ENCODE peak calls at places on chromosomes 11 and 22, in seven cellular contexts. One of them, this sample, is unnamed.

GRCh38 chr22:24303007-24303406 is 32.4 kb downstream of the SPECC1L start:
- DNase-seq in GM12878: no peak
- DNase-seq in HepG2: no peak
- DNase-seq in SK-N-SH: no peak
- DNase-seq in HCT116: no peak
- DNase-seq in K562: no peak
- DNase-seq in H1: no peak
- DNase-seq in this sample: no peak

GRCh38 chr11:67349927-67350465 is 3.4 kb downstream of the POLD4 start:
- DNase-seq in H1: no peak
- DNase-seq in SK-N-SH: no peak
- DNase-seq in GM12878: no peak
- DNase-seq in K562: no peak
- DNase-seq in HCT116: no peak
- DNase-seq in HepG2: no peak
- DNase-seq in this sample: no peak

GRCh38 chr11:132772712-132773545 is 759.4 kb downstream of the OPCML start:
- DNase-seq in GM12878: no peak
- DNase-seq in HCT116: no peak
- DNase-seq in K562: no peak
- DNase-seq in SK-N-SH: no peak
- DNase-seq in HepG2: no peak
- DNase-seq in H1: no peak
- DNase-seq in this sample: no peak

GRCh38 chr11:122634507-122634906 is 21.0 kb upstream of the UBASH3B start:
- DNase-seq in SK-N-SH: no peak
- DNase-seq in K562: no peak
- DNase-seq in GM12878: no peak
- DNase-seq in HepG2: no peak
- DNase-seq in H1: peak
- DNase-seq in HCT116: no peak
- DNase-seq in this sample: no peak

GRCh38 chr11:65790104-65790901 is 3.4 kb downstream of the OVOL1 start:
- DNase-seq in H1: no peak
- DNase-seq in SK-N-SH: peak
- DNase-seq in HCT116: no peak
- DNase-seq in HepG2: no peak
- DNase-seq in GM12878: no peak
- DNase-seq in K562: no peak
- DNase-seq in this sample: no peak

GRCh38 chr22:24429411-24430365 is 2.3 kb downstream of the ADORA2A start:
- DNase-seq in GM12878: no peak
- DNase-seq in H1: no peak
- DNase-seq in K562: peak
- DNase-seq in SK-N-SH: peak
- DNase-seq in HCT116: no peak
- DNase-seq in HepG2: no peak
- DNase-seq in this sample: no peak

GRCh38 chr22:44669725-44670027 is 32.3 kb upstream of the PRR5 start:
- DNase-seq in HepG2: no peak
- DNase-seq in HCT116: no peak
- DNase-seq in GM12878: no peak
- DNase-seq in K562: peak
- DNase-seq in SK-N-SH: peak
- DNase-seq in H1: peak
- DNase-seq in this sample: no peak

GRCh38 chr22:49583886-49584505 is 243.7 kb downstream of the BRD1 start:
- DNase-seq in GM12878: no peak
- DNase-seq in SK-N-SH: peak
- DNase-seq in K562: no peak
- DNase-seq in H1: no peak
- DNase-seq in HepG2: no peak
- DNase-seq in HCT116: no peak
- DNase-seq in this sample: no peak

GRCh38 chr11:14148653-14149273 is 186.2 kb downstream of the SPON1 start:
- DNase-seq in HepG2: peak
- DNase-seq in HCT116: peak
- DNase-seq in K562: peak
- DNase-seq in SK-N-SH: no peak
- DNase-seq in H1: no peak
- DNase-seq in GM12878: no peak
- DNase-seq in this sample: peak

GRCh38 chr11:126405906-126406305 is 50.4 kb downstream of the ST3GAL4 start:
- DNase-seq in K562: no peak
- DNase-seq in HepG2: no peak
- DNase-seq in HCT116: peak
- DNase-seq in SK-N-SH: no peak
- DNase-seq in H1: no peak
- DNase-seq in GM12878: no peak
- DNase-seq in this sample: peak

GRCh38 chr22:28884754-28885375 is 1.5 kb downstream of the ZNRF3 start:
- DNase-seq in GM12878: no peak
- DNase-seq in K562: no peak
- DNase-seq in SK-N-SH: no peak
- DNase-seq in HCT116: no peak
- DNase-seq in HepG2: no peak
- DNase-seq in H1: no peak
- DNase-seq in this sample: no peak
- TF ChIP-seq JUND in GM12878: no peak
- TF ChIP-seq JUND in K562: no peak
- TF ChIP-seq JUND in SK-N-SH: no peak
- TF ChIP-seq JUND in HCT116: no peak
- TF ChIP-seq JUND in HepG2: no peak
- TF ChIP-seq JUND in H1: no peak
- TF ChIP-seq JUND in this sample: no peak

GRCh38 chr11:996681-997080 is 39.8 kb downstream of the MUC6 start:
- DNase-seq in HCT116: no peak
- DNase-seq in GM12878: no peak
- DNase-seq in SK-N-SH: no peak
- DNase-seq in H1: no peak
- DNase-seq in HepG2: no peak
- DNase-seq in K562: no peak
- DNase-seq in this sample: no peak
- TF ChIP-seq JUND in HCT116: no peak
- TF ChIP-seq JUND in GM12878: no peak
- TF ChIP-seq JUND in SK-N-SH: no peak
- TF ChIP-seq JUND in H1: no peak
- TF ChIP-seq JUND in HepG2: no peak
- TF ChIP-seq JUND in K562: no peak
- TF ChIP-seq JUND in this sample: no peak

DNA sequence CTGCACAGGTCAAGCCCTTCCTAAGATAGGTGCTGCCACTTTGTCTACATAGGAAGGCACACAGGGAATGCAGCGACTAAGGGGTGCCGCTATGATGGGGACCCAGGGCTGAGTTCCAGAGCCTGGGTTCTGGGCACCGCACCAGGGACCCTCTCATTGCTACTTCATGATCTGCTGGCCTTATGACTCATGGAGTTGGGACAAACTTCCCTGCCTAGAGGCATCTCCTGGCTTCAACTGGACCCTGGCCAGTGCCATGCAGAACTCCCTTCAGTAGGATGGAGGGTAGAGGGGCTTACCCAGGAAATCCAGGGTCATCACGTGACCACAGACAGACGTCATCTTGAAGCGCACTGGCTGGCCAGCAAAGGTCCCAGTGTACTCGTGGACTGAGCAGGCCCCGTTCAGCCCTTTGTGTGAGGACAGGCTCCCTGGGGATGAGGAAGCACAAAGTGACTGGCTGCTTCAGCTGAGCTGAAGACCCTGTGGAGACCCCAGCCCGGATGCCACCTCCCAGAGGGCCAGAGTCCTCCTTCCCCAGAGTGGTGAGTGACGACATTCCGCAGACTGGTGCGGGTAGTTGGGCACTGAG is 8.4 kb downstream of the TOP3B start:
- DNase-seq in SK-N-SH: no peak
- DNase-seq in H1: no peak
- DNase-seq in HCT116: no peak
- DNase-seq in K562: no peak
- DNase-seq in GM12878: no peak
- DNase-seq in HepG2: no peak
- DNase-seq in this sample: no peak
- TF ChIP-seq JUND in SK-N-SH: no peak
- TF ChIP-seq JUND in H1: no peak
- TF ChIP-seq JUND in HCT116: no peak
- TF ChIP-seq JUND in K562: no peak
- TF ChIP-seq JUND in GM12878: no peak
- TF ChIP-seq JUND in HepG2: no peak
- TF ChIP-seq JUND in this sample: no peak

GRCh38 chr22:46196268-46196667 is 45.9 kb downstream of the PPARA start:
- DNase-seq in HCT116: no peak
- DNase-seq in H1: no peak
- DNase-seq in HepG2: no peak
- DNase-seq in K562: no peak
- DNase-seq in GM12878: no peak
- DNase-seq in SK-N-SH: peak
- DNase-seq in this sample: no peak
- TF ChIP-seq JUND in HCT116: no peak
- TF ChIP-seq JUND in H1: no peak
- TF ChIP-seq JUND in HepG2: no peak
- TF ChIP-seq JUND in K562: no peak
- TF ChIP-seq JUND in GM12878: no peak
- TF ChIP-seq JUND in SK-N-SH: no peak
- TF ChIP-seq JUND in this sample: no peak

GRCh38 chr11:79461144-79461543 is 20.3 kb upstream of the TENM4 start:
- DNase-seq in HCT116: peak
- DNase-seq in H1: no peak
- DNase-seq in SK-N-SH: peak
- DNase-seq in HepG2: peak
- DNase-seq in K562: no peak
- DNase-seq in GM12878: no peak
- DNase-seq in this sample: no peak

GRCh38 chr11:79471071-79471470 is 30.2 kb upstream of the TENM4 start:
- DNase-seq in GM12878: no peak
- DNase-seq in SK-N-SH: no peak
- DNase-seq in HepG2: no peak
- DNase-seq in K562: no peak
- DNase-seq in HCT116: no peak
- DNase-seq in H1: no peak
- DNase-seq in this sample: peak

GRCh38 chr11:79465160-79465559 is 24.3 kb upstream of the TENM4 start:
- DNase-seq in GM12878: no peak
- DNase-seq in HepG2: no peak
- DNase-seq in HCT116: no peak
- DNase-seq in SK-N-SH: no peak
- DNase-seq in H1: no peak
- DNase-seq in K562: no peak
- DNase-seq in this sample: no peak

GRCh38 chr11:79466411-79466810 is 25.6 kb upstream of the TENM4 start:
- DNase-seq in SK-N-SH: no peak
- DNase-seq in GM12878: no peak
- DNase-seq in H1: no peak
- DNase-seq in HepG2: no peak
- DNase-seq in HCT116: no peak
- DNase-seq in K562: no peak
- DNase-seq in this sample: no peak
- TF ChIP-seq JUND in SK-N-SH: peak
- TF ChIP-seq JUND in GM12878: no peak
- TF ChIP-seq JUND in H1: no peak
- TF ChIP-seq JUND in HepG2: no peak
- TF ChIP-seq JUND in HCT116: no peak
- TF ChIP-seq JUND in K562: no peak
- TF ChIP-seq JUND in this sample: no peak

GRCh38 chr11:5689551-5689983 is at the start of gene TRIM22:
- DNase-seq in SK-N-SH: no peak
- DNase-seq in K562: no peak
- DNase-seq in H1: no peak
- DNase-seq in HCT116: no peak
- DNase-seq in HepG2: no peak
- DNase-seq in GM12878: peak
- DNase-seq in this sample: no peak
- TF ChIP-seq JUND in SK-N-SH: no peak
- TF ChIP-seq JUND in K562: no peak
- TF ChIP-seq JUND in H1: no peak
- TF ChIP-seq JUND in HCT116: no peak
- TF ChIP-seq JUND in HepG2: no peak
- TF ChIP-seq JUND in GM12878: no peak
- TF ChIP-seq JUND in this sample: no peak

GRCh38 chr11:98565311-98565710 is 455.4 kb upstream of the CNTN5 start:
- DNase-seq in H1: no peak
- DNase-seq in GM12878: no peak
- DNase-seq in SK-N-SH: no peak
- DNase-seq in HepG2: no peak
- DNase-seq in HCT116: no peak
- DNase-seq in K562: no peak
- DNase-seq in this sample: no peak
- TF ChIP-seq JUND in H1: no peak
- TF ChIP-seq JUND in GM12878: no peak
- TF ChIP-seq JUND in SK-N-SH: no peak
- TF ChIP-seq JUND in HepG2: no peak
- TF ChIP-seq JUND in HCT116: no peak
- TF ChIP-seq JUND in K562: no peak
- TF ChIP-seq JUND in this sample: no peak

DNA sequence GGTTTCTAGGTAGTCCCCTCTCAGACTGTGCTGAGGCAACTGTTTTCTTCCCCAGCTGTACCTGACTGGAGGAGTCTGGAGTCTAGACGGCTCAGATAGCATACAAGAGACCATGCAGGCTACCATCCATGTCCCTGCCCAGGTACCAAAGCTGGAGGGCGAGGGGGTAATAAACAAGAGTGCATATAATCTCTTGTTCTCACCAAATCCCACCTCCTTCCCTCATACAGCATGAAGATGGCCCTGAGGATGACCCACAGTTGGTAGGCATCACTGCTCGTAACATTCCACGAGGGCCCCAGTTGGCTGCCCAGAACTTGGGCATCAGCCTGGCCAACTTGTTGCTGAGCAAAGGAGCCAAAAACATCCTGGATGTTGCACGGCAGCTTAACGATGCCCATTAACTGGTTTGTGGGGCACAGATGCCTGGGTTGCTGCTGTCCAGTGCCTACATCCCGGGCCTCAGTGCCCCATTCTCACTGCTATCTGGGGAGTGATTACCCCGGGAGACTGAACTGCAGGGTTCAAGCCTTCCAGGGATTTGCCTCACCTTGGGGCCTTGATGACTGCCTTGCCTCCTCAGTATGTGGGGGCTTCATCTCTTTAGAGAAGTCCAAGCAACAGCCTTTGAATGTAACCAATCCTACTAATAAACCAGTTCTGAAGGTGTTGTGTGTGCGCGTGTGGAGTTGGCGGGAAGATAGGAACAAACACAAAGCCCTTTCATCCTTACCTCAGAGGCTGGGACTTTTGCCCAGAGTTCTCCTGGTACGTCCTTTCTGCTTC is 8.4 kb downstream of the HMBS start:
- DNase-seq in K562: no peak
- DNase-seq in HCT116: no peak
- DNase-seq in H1: no peak
- DNase-seq in SK-N-SH: no peak
- DNase-seq in GM12878: no peak
- DNase-seq in HepG2: peak
- DNase-seq in this sample: no peak
- TF ChIP-seq JUND in K562: no peak
- TF ChIP-seq JUND in HCT116: no peak
- TF ChIP-seq JUND in H1: no peak
- TF ChIP-seq JUND in SK-N-SH: no peak
- TF ChIP-seq JUND in GM12878: no peak
- TF ChIP-seq JUND in HepG2: no peak
- TF ChIP-seq JUND in this sample: no peak

This sample was measured in T47D.